ENCODE peak calls at places on chromosomes 16 and 17, in six cellular contexts. Y is upper lobe of right lung, H is aorta, Z is endothelial cell of umbilical vein, N is prostate gland, L is breast epithelium. G is an unnamed sample. For H3K4me1 and H3K27me3, the result is how much of the 10 kb centered on the place peaks cover.

GRCh38 chr17:83064021-83064731 is 15.2 kb upstream of the METRNL start:
- DNase-seq in Y (peak), H (peak), Z (no peak), N (no peak), L (peak), G (no peak)

GRCh38 chr17:50839591-50840310 is 4.4 kb downstream of the WFIKKN2 start:
- DNase-seq in Y (no peak), H (peak), Z (no peak), N (no peak), L (no peak), G (no peak)

GRCh38 chr16:82943371-82943770 is 316.6 kb downstream of the CDH13 start:
- DNase-seq in Y (no peak), H (no peak), Z (no peak), N (no peak), L (no peak), G (no peak)

GRCh38 chr16:67529639-67530012 is 997 bp downstream of the RIPOR1 start:
- DNase-seq in Y (no peak), H (no peak), Z (no peak), N (no peak), L (no peak), G (no peak)

GRCh38 chr17:31787857-31788570 is 71.0 kb downstream of the COPRS start:
- DNase-seq in Y (peak), H (peak), Z (no peak), N (peak), L (peak), G (no peak)

GRCh38 chr16:11691771-11692170 is 23.5 kb downstream of the SNN start:
- DNase-seq in Y (no peak), H (no peak), Z (no peak), N (no peak), L (no peak), G (no peak)

GRCh38 chr17:73571524-73572130 is 72.6 kb downstream of the SDK2 start:
- DNase-seq in Y (peak), H (no peak), Z (no peak), N (no peak), L (no peak), G (no peak)

GRCh38 chr17:2837147-2837561 is 40.9 kb downstream of the RAP1GAP2 start:
- DNase-seq in Y (no peak), H (no peak), Z (no peak), N (no peak), L (no peak), G (no peak)

GRCh38 chr17:63911657-63912100 is 621 bp upstream of the CSHL1 start:
- DNase-seq in Y (peak), H (no peak), Z (peak), N (no peak), L (no peak), G (no peak)

GRCh38 chr16:71461686-71462648 is at the start of gene ZNF23:
- DNase-seq in Y (peak), H (peak), Z (peak), N (peak), L (peak), G (peak)

GRCh38 chr17:61007980-61008379 is 330.3 kb downstream of the BCAS3 start:
- DNase-seq in Y (no peak), H (no peak), Z (no peak), N (no peak), L (no peak), G (no peak)

GRCh38 chr16:85462405-85463227 is 150.5 kb upstream of the GSE1 start:
- DNase-seq in Y (peak), H (no peak), Z (no peak), N (no peak), L (no peak), G (no peak)

GRCh38 chr17:68248199-68248825 is 469 bp downstream of the AMZ2 start:
- DNase-seq in Y (no peak), H (no peak), Z (no peak), N (peak), L (no peak), G (no peak)

GRCh38 chr16:72021043-72021442 is 12.5 kb downstream of the DHODH start:
- DNase-seq in Y (no peak), H (no peak), Z (no peak), N (no peak), L (no peak), G (no peak)

GRCh38 chr17:17153071-17153470 is 53.1 kb downstream of the PLD6 start:
- DNase-seq in Y (no peak), H (no peak), Z (no peak), N (no peak), L (no peak), G (no peak)

GRCh38 chr16:74264806-74265205 is 31.8 kb upstream of the PSMD7 start:
- DNase-seq in Y (no peak), H (no peak), Z (no peak), N (no peak), L (no peak), G (no peak)

GRCh38 chr16:11152205-11152604 is 103.8 kb downstream of the SOCS1 start:
- DNase-seq in Y (no peak), H (peak), Z (no peak), N (no peak), L (no peak), G (no peak)

GRCh38 chr16:53041196-53041977 is 11.3 kb downstream of the CHD9NB start:
- DNase-seq in Y (no peak), H (peak), Z (peak), N (peak), L (peak), G (peak)

GRCh38 chr16:83826146-83826913 is 18.6 kb downstream of the HSBP1 start:
- DNase-seq in Y (peak), H (peak), Z (peak), N (peak), L (peak), G (no peak)

GRCh38 chr16:12168054-12169018 is 191.8 kb downstream of the SNX29 start:
- DNase-seq in Y (no peak), H (no peak), Z (no peak), N (no peak), L (no peak), G (no peak)

GRCh38 chr17:39702901-39703893 is 3.3 kb downstream of the ERBB2 start:
- DNase-seq in Y (peak), H (no peak), Z (no peak), N (peak), L (peak), G (no peak)

GRCh38 chr16:57764341-57765159 is 29.0 kb downstream of the KATNB1 start:
- DNase-seq in Y (no peak), H (no peak), Z (peak), N (no peak), L (no peak), G (peak)

GRCh38 chr17:7834891-7835817 is 1.1 kb downstream of the KDM6B start:
- DNase-seq in Y (peak), H (peak), Z (peak), N (peak), L (peak), G (peak)

GRCh38 chr17:81401727-81402529 is 6.7 kb downstream of the BAHCC1 start:
- DNase-seq in Y (no peak), H (no peak), Z (peak), N (no peak), L (no peak), G (no peak)

GRCh38 chr17:50184057-50184456 is 17.4 kb downstream of the COL1A1 start:
- DNase-seq in Y (no peak), H (no peak), Z (no peak), N (no peak), L (no peak), G (peak)

GRCh38 chr17:63332286-63332685 is 113.8 kb downstream of the CYB561 start:
- DNase-seq in Y (no peak), H (no peak), Z (no peak), N (no peak), L (no peak), G (no peak)

GRCh38 chr17:7191571-7192270 is 12.6 kb upstream of the ASGR1 start:
- DNase-seq in Y (no peak), H (peak), Z (no peak), N (no peak), L (no peak), G (peak)

GRCh38 chr17:4162366-4162765 is 19.4 kb downstream of the CYB5D2 start:
- DNase-seq in Y (no peak), H (no peak), Z (no peak), N (no peak), L (no peak), G (no peak)

GRCh38 chr16:49327466-49327865 is 45.8 kb upstream of the CBLN1 start:
- DNase-seq in Y (no peak), H (no peak), Z (no peak), N (no peak), L (no peak), G (no peak)

GRCh38 chr17:68351395-68351794 is 60.1 kb downstream of the ARSG start:
- DNase-seq in Y (no peak), H (no peak), Z (no peak), N (no peak), L (no peak), G (no peak)

GRCh38 chr17:41787021-41787418 is 509 bp upstream of the JUP start:
- DNase-seq in Y (no peak), H (no peak), Z (no peak), N (no peak), L (no peak), G (no peak)
- H3K4me1 ChIP-seq in Y (under half), H (under half), Z (under half), N (under half), L (under half), G (under half)

DNA sequence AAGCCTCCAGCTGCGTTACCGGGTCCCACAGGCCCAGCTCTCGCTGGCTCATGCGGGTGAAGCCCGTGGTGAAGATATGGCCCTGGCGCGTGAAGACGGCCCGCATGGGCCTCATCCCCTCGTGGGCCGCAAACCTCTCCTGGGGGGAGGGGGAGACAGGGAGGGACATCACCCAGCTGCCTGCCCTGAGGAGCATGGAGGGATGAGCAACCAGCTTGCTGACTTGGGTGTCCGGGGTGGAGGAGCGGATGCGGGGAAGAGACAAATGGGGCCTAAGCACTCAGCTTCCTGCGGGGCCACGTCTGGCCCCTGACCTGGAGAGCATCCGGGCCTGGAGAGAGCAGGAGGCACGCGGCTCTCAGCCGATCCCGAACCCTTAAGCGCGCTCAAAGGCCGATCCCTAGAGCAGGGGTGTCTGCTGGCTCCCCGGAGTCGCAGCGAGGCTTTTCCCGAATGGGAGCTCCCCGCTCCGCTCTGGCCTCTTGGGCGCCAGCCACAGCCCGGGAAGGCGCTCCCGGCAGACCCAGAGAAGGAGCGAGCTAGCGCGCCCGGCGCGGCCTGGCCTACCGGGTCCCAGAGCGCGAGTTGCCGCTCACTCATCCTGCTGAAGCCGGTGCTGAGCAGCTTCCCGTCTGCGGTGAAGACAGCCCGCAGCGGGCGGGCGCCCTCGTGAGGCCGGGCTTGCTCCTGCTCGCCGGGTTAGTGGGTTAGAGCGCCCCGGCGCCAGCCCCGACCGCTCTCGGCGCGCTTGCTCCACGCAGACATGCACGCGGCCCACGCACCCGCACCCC is 5.0 kb downstream of the CORO6 start:
- DNase-seq in Y (peak), H (peak), Z (peak), N (peak), L (peak), G (no peak)
- H3K27me3 ChIP-seq in Y (under half), H (under half), Z (under half), N (under half), L (under half), G (half or more)

GRCh38 chr16:89314357-89314756 is 96.9 kb downstream of the ZNF778 start:
- DNase-seq in Y (no peak), H (no peak), Z (no peak), N (no peak), L (no peak), G (no peak)

GRCh38 chr16:89309438-89310122 is 92.1 kb downstream of the ZNF778 start:
- DNase-seq in Y (no peak), H (no peak), Z (no peak), N (no peak), L (no peak), G (no peak)

GRCh38 chr16:89313583-89313982 is 96.1 kb downstream of the ZNF778 start:
- DNase-seq in Y (no peak), H (no peak), Z (no peak), N (no peak), L (no peak), G (no peak)

GRCh38 chr16:89312598-89313299 is 95.2 kb downstream of the ZNF778 start:
- DNase-seq in Y (no peak), H (no peak), Z (no peak), N (no peak), L (no peak), G (no peak)

DNA sequence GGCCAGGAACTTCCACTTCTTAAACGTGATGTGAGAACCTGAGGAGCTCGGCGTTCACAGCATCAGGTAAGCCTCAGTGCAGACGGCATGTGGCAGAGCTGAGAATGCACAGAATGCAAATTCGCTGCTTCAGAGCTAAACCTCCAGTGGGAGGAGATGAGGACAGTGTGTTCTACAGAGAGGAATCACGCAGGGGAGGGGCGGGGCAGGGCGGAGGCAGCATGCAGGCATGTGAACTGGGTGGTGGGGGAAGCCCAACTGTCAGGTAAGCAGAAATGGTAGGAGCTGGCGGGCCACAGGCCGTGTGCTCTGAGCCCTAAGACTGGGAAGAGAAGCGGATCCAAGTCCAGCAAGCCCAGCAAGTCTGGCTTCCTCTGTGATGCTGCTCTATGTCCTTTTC is 94.7 kb downstream of the ZNF778 start:
- DNase-seq in Y (no peak), H (no peak), Z (no peak), N (no peak), L (no peak), G (no peak)
- H3K4me1 ChIP-seq in Y (under half), H (under half), Z (under half), N (under half), L (under half), G (under half)

GRCh38 chr16:27851586-27851985 is 211.9 kb downstream of the GSG1L start:
- DNase-seq in Y (peak), H (peak), Z (no peak), N (no peak), L (no peak), G (no peak)

GRCh38 chr16:27852116-27852515 is 211.4 kb downstream of the GSG1L start:
- DNase-seq in Y (peak), H (no peak), Z (no peak), N (no peak), L (no peak), G (no peak)

GRCh38 chr16:27852681-27853080 is 210.8 kb downstream of the GSG1L start:
- DNase-seq in Y (peak), H (peak), Z (no peak), N (no peak), L (no peak), G (no peak)

GRCh38 chr16:27853651-27854050 is 209.9 kb downstream of the GSG1L start:
- DNase-seq in Y (peak), H (no peak), Z (no peak), N (no peak), L (no peak), G (no peak)

DNA sequence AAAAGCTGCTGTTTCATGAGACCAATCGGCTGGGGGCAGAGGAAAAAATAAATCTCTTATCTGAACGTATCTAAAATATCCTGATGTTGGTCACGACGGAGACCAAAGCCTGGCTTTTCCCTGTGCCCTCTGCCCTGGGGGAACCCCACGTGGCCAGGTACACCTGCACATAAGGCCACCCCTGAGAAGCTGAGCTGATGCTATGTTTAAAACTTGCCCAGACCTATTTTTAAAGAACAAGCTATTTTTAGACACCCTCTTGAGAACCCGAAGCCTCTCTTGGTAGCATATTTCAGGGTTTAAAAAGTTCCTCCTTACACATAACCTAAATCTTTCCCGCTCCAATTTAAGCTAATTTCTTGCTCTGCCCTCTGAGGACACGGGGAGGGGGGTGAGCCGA is 210.4 kb downstream of the GSG1L start:
- DNase-seq in Y (peak), H (peak), Z (no peak), N (no peak), L (no peak), G (no peak)
- H3K27me3 ChIP-seq in Y (under half), H (under half), Z (under half), N (under half), L (under half), G (under half)

GRCh38 chr16:15672514-15673167 is 22.6 kb downstream of the NDE1 start:
- DNase-seq in Y (peak), H (peak), Z (peak), N (peak), L (peak), G (peak)

GRCh38 chr16:15667091-15667742 is 17.2 kb downstream of the NDE1 start:
- DNase-seq in Y (no peak), H (peak), Z (no peak), N (no peak), L (no peak), G (no peak)

GRCh38 chr16:15674571-15674970 is 24.5 kb downstream of the NDE1 start:
- DNase-seq in Y (no peak), H (no peak), Z (no peak), N (no peak), L (no peak), G (no peak)

GRCh38 chr16:15676506-15676905 is 26.5 kb downstream of the NDE1 start:
- DNase-seq in Y (no peak), H (no peak), Z (no peak), N (no peak), L (no peak), G (no peak)

GRCh38 chr16:15671530-15672117 is 21.6 kb downstream of the NDE1 start:
- DNase-seq in Y (no peak), H (no peak), Z (no peak), N (no peak), L (no peak), G (no peak)
- H3K4me1 ChIP-seq in Y (under half), H (under half), Z (under half), N (under half), L (under half), G (under half)

GRCh38 chr17:45889579-45889978 is 4.8 kb upstream of the MAPT start:
- DNase-seq in Y (no peak), H (no peak), Z (no peak), N (no peak), L (no peak), G (no peak)

GRCh38 chr17:45883063-45883462 is 11.3 kb upstream of the MAPT start:
- DNase-seq in Y (no peak), H (no peak), Z (no peak), N (no peak), L (no peak), G (no peak)

GRCh38 chr17:45893725-45894021 is 681 bp upstream of the MAPT start:
- DNase-seq in Y (no peak), H (no peak), Z (no peak), N (no peak), L (no peak), G (no peak)

GRCh38 chr17:45886852-45887251 is 7.5 kb upstream of the MAPT start:
- DNase-seq in Y (no peak), H (no peak), Z (no peak), N (no peak), L (no peak), G (no peak)

DNA sequence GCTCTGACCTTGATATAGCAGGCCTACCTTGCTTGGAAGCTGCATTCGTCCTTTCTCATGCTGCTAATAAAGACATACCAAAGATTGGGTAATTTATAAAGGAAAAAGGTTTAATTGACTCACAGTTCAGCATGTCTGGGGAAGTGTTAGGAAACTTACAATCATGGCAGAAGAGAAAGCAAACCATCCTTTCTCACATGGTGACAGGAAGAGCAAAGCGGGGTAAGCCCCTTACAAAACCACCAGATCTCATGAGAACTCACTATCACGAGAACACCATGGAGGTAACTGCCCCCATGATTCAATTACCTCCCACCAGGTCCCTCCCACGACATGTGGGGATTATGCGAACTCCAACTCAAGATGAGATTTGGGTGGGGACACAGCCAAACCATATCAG is 6.0 kb upstream of the MAPT start:
- DNase-seq in Y (no peak), H (no peak), Z (no peak), N (no peak), L (no peak), G (no peak)
- H3K27me3 ChIP-seq in Y (under half), H (under half), Z (under half), N (under half), L (under half), G (under half)

GRCh38 chr17:27576429-27577123 is 54.4 kb upstream of the LGALS9 start:
- DNase-seq in Y (no peak), H (no peak), Z (no peak), N (no peak), L (no peak), G (no peak)
- H3K4me1 ChIP-seq in Y (under half), H (under half), Z (under half), N (under half), L (under half), G (under half)

GRCh38 chr16:47943235-47943634 is 212.6 kb downstream of the ABCC12 start:
- DNase-seq in Y (no peak), H (no peak), Z (no peak), N (no peak), L (no peak), G (no peak)
- H3K27me3 ChIP-seq in Y (under half), H (under half), Z (under half), N (under half), L (under half), G (under half)

G was measured in NT2/D1.